ENCODE peak calls at places on chromosome 9, in six cellular contexts. One of them, this sample, is unnamed.

GRCh38 chr9:89165341-89165740 is 13.3 kb downstream of the SHC3 start:
- DNase-seq in sigmoid colon: no peak
- DNase-seq in endodermal cell: no peak
- DNase-seq in CD4-positive, CD25-positive, alpha-beta regulatory T cell: no peak
- DNase-seq in tibial artery: no peak
- DNase-seq in fibroblast of lung: no peak
- DNase-seq in this sample: no peak

GRCh38 chr9:100070071-100070470 is 28.7 kb downstream of the ERP44 start:
- DNase-seq in endodermal cell: no peak
- DNase-seq in sigmoid colon: no peak
- DNase-seq in CD4-positive, CD25-positive, alpha-beta regulatory T cell: no peak
- DNase-seq in fibroblast of lung: no peak
- DNase-seq in tibial artery: no peak
- DNase-seq in this sample: no peak

GRCh38 chr9:128921881-128922763 is 1.3 kb downstream of the PHYHD1 start:
- DNase-seq in sigmoid colon: peak; percentile 84
- DNase-seq in tibial artery: peak; percentile 83
- DNase-seq in CD4-positive, CD25-positive, alpha-beta regulatory T cell: no peak
- DNase-seq in endodermal cell: peak; percentile 92
- DNase-seq in fibroblast of lung: peak; percentile 33
- DNase-seq in this sample: no peak

GRCh38 chr9:137300607-137301085 is 1.4 kb downstream of the NRARP start:
- DNase-seq in tibial artery: no peak
- DNase-seq in fibroblast of lung: no peak
- DNase-seq in sigmoid colon: no peak
- DNase-seq in endodermal cell: peak; percentile 84
- DNase-seq in CD4-positive, CD25-positive, alpha-beta regulatory T cell: no peak
- DNase-seq in this sample: no peak

GRCh38 chr9:88387035-88387732 is 1.1 kb upstream of the SPIN1 start:
- DNase-seq in fibroblast of lung: peak; percentile 65
- DNase-seq in tibial artery: no peak
- DNase-seq in sigmoid colon: peak; percentile 69
- DNase-seq in CD4-positive, CD25-positive, alpha-beta regulatory T cell: peak; percentile 22
- DNase-seq in endodermal cell: no peak
- DNase-seq in this sample: no peak

GRCh38 chr9:9914174-9914573 is 698.6 kb downstream of the PTPRD start:
- DNase-seq in endodermal cell: peak; percentile 76
- DNase-seq in fibroblast of lung: no peak
- DNase-seq in CD4-positive, CD25-positive, alpha-beta regulatory T cell: no peak
- DNase-seq in sigmoid colon: no peak
- DNase-seq in tibial artery: no peak
- DNase-seq in this sample: no peak

GRCh38 chr9:97853844-97854695 is 1.0 kb downstream of the FOXE1 start:
- DNase-seq in fibroblast of lung: peak; percentile 25
- DNase-seq in sigmoid colon: no peak
- DNase-seq in endodermal cell: peak; percentile 87
- DNase-seq in CD4-positive, CD25-positive, alpha-beta regulatory T cell: peak; percentile 81
- DNase-seq in tibial artery: no peak
- DNase-seq in this sample: peak; percentile 59

GRCh38 chr9:127898433-127899199 is 787 bp downstream of the ST6GALNAC6 start:
- DNase-seq in endodermal cell: peak; percentile 73
- DNase-seq in tibial artery: peak; percentile 82
- DNase-seq in sigmoid colon: peak; percentile 85
- DNase-seq in fibroblast of lung: peak; percentile 91
- DNase-seq in CD4-positive, CD25-positive, alpha-beta regulatory T cell: no peak
- DNase-seq in this sample: peak; percentile 6

GRCh38 chr9:18826248-18826647 is 206.8 kb downstream of the SAXO1 start:
- DNase-seq in CD4-positive, CD25-positive, alpha-beta regulatory T cell: no peak
- DNase-seq in tibial artery: no peak
- DNase-seq in fibroblast of lung: no peak
- DNase-seq in endodermal cell: peak; percentile 63
- DNase-seq in sigmoid colon: no peak
- DNase-seq in this sample: no peak

GRCh38 chr9:2231831-2232230 is 216.7 kb downstream of the SMARCA2 start:
- DNase-seq in sigmoid colon: no peak
- DNase-seq in fibroblast of lung: peak; percentile 83
- DNase-seq in CD4-positive, CD25-positive, alpha-beta regulatory T cell: no peak
- DNase-seq in tibial artery: no peak
- DNase-seq in endodermal cell: no peak
- DNase-seq in this sample: no peak

GRCh38 chr9:30997291-30997690 is 1387.2 kb upstream of the ACO1 start:
- DNase-seq in fibroblast of lung: no peak
- DNase-seq in endodermal cell: no peak
- DNase-seq in tibial artery: no peak
- DNase-seq in CD4-positive, CD25-positive, alpha-beta regulatory T cell: no peak
- DNase-seq in sigmoid colon: no peak
- DNase-seq in this sample: no peak

GRCh38 chr9:101453776-101454570 is 18.4 kb upstream of the ALDOB start:
- DNase-seq in tibial artery: no peak
- DNase-seq in sigmoid colon: no peak
- DNase-seq in CD4-positive, CD25-positive, alpha-beta regulatory T cell: no peak
- DNase-seq in fibroblast of lung: no peak
- DNase-seq in endodermal cell: no peak
- DNase-seq in this sample: no peak

GRCh38 chr9:86454701-86455402 is 100.6 kb upstream of the TUT7 start:
- DNase-seq in CD4-positive, CD25-positive, alpha-beta regulatory T cell: no peak
- DNase-seq in sigmoid colon: no peak
- DNase-seq in endodermal cell: no peak
- DNase-seq in fibroblast of lung: peak; percentile 59
- DNase-seq in tibial artery: no peak
- DNase-seq in this sample: no peak

GRCh38 chr9:122225323-122226141 is 3.2 kb downstream of the LHX6 start:
- DNase-seq in fibroblast of lung: no peak
- DNase-seq in tibial artery: no peak
- DNase-seq in CD4-positive, CD25-positive, alpha-beta regulatory T cell: no peak
- DNase-seq in endodermal cell: no peak
- DNase-seq in sigmoid colon: no peak
- DNase-seq in this sample: no peak

DNA sequence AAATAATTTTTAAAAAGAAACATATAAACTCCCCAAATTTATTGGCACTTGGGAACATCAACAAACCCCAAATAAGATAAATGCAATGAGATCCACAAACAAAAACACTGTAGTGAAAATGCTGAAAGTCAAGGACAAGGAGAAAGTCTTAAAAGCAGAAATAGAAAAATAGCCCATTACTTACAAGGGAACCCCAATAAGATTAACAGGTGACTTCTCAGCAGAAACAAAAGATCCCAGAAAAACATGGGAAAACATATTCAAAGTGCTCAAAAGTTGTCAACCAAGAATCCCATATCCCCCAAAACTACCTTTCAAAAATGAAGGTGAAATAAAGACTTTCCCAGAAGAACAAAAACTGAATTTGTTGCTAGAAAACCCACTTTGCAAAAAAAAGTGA is 40.0 kb downstream of the FANCC start:
- DNase-seq in endodermal cell: no peak
- DNase-seq in CD4-positive, CD25-positive, alpha-beta regulatory T cell: no peak
- DNase-seq in fibroblast of lung: no peak
- DNase-seq in sigmoid colon: no peak
- DNase-seq in tibial artery: no peak
- DNase-seq in this sample: no peak
- H3K9me3 ChIP-seq in endodermal cell: peaks cover 13% of the 10 kb centered on the region
- H3K9me3 ChIP-seq in CD4-positive, CD25-positive, alpha-beta regulatory T cell: peaks cover 16% of the 10 kb centered on the region
- H3K9me3 ChIP-seq in fibroblast of lung: no peaks in the 10 kb centered on the region
- H3K9me3 ChIP-seq in sigmoid colon: no peaks in the 10 kb centered on the region
- H3K9me3 ChIP-seq in tibial artery: peaks cover 17% of the 10 kb centered on the region
- H3K9me3 ChIP-seq in this sample: peaks cover 7% of the 10 kb centered on the region

DNA sequence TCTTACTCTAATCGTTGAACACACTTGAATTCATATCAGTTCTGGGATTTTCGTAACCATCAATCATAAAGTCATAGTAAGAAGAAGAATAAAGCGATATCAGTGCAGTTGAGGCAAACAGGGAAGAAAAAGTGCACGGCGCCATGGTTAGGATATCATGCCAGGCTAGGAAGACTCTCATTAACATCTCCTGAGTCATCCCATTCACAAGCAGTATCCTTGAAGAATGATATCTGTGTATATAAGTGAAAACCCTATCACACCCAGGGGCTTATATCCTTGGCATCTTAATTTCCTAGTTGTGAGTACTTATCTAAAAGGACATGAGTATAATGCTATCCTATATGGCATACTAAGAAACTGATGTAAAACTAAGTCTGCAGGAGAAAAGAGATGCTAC is 38.6 kb downstream of the NFIB start:
- DNase-seq in fibroblast of lung: peak; percentile 57
- DNase-seq in tibial artery: no peak
- DNase-seq in CD4-positive, CD25-positive, alpha-beta regulatory T cell: no peak
- DNase-seq in sigmoid colon: no peak
- DNase-seq in endodermal cell: no peak
- DNase-seq in this sample: no peak
- H3K27ac ChIP-seq in fibroblast of lung: no peak overlapping the region
- H3K27ac ChIP-seq in tibial artery: no peak overlapping the region
- H3K27ac ChIP-seq in CD4-positive, CD25-positive, alpha-beta regulatory T cell: no peak overlapping the region
- H3K27ac ChIP-seq in sigmoid colon: no peak overlapping the region
- H3K27ac ChIP-seq in endodermal cell: no peak overlapping the region
- H3K27ac ChIP-seq in this sample: no peak overlapping the region

GRCh38 chr9:114417511-114417910 is 29.7 kb upstream of the AKNA start:
- DNase-seq in fibroblast of lung: peak; percentile 87
- DNase-seq in sigmoid colon: no peak
- DNase-seq in CD4-positive, CD25-positive, alpha-beta regulatory T cell: no peak
- DNase-seq in tibial artery: no peak
- DNase-seq in endodermal cell: no peak
- DNase-seq in this sample: no peak
- H3K9me3 ChIP-seq in fibroblast of lung: no peaks in the 10 kb centered on the region
- H3K9me3 ChIP-seq in sigmoid colon: no peaks in the 10 kb centered on the region
- H3K9me3 ChIP-seq in CD4-positive, CD25-positive, alpha-beta regulatory T cell: no peaks in the 10 kb centered on the region
- H3K9me3 ChIP-seq in tibial artery: no peaks in the 10 kb centered on the region
- H3K9me3 ChIP-seq in endodermal cell: no peaks in the 10 kb centered on the region
- H3K9me3 ChIP-seq in this sample: no peaks in the 10 kb centered on the region

DNA sequence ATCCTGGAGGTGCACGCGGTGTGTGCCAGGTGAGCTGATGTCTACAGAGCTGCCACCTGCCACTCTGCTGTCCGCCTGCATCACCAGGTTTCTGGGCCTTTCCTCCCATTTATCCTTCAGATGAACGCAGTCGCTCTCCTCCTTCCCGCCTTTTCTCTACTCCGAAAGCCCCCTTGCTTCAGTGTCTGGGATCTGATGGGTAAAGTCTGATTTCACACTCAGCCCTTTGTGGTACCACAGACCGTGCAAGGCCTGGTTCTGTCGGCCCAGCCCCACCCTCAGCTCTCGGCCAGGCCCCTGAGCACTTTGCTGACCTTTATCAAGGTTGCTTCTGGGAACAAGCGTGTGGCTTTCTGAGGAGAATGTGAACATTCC is 32.5 kb downstream of the GLT6D1 start:
- DNase-seq in endodermal cell: no peak
- DNase-seq in CD4-positive, CD25-positive, alpha-beta regulatory T cell: no peak
- DNase-seq in tibial artery: no peak
- DNase-seq in sigmoid colon: peak; percentile 20
- DNase-seq in fibroblast of lung: no peak
- DNase-seq in this sample: no peak
- H3K27ac ChIP-seq in endodermal cell: no peak overlapping the region
- H3K27ac ChIP-seq in CD4-positive, CD25-positive, alpha-beta regulatory T cell: no peak overlapping the region
- H3K27ac ChIP-seq in tibial artery: no peak overlapping the region
- H3K27ac ChIP-seq in sigmoid colon: no peak overlapping the region
- H3K27ac ChIP-seq in fibroblast of lung: no peak overlapping the region
- H3K27ac ChIP-seq in this sample: no peak overlapping the region

DNA sequence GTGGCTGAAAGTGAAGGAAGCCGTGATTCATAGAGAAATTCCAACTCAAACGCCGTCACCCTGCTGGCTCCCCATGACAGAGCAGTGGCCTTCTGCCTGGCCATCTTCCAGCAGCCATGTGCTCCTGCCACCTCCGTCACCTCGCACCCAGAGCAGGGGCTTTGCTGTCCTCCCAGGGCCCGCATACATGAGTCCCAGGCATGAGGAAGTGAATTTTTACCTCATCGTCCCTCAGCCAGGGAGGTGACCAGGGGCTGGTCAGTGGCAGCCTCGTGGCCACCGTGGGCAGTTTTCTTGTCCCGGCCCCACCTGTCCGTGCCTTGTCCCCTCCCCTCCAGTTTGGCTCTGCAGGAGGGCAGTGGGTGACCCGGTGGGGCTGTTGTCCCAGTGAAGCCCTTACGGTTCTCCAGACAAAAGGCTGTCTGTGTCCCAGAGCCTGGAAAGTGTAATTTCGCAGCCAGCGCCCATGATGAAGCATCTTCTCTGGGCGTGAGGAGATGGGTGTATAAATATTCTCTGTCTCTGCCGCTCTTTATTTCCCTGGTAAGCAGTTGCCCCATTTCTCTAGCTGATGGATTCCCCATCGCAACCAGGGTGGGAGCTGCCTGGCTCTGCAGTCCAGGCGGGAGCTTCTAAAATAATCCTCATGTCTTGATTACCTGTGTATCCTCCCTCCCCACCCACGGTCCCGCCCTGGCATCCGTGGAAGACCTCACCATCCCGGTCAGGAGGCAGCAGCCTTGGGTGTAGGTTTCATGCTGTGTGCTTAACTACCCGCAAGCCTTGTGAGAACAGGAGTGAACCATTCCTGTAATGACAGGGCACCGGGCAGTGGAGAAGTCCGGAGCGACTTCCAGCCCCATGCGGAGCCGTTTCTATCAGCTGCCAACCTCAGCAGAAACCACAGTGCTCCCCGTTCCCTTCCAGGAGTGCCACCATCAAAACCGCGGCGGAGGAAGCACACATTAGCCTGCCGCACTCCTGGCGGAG is 123.8 kb upstream of the LMX1B start:
- DNase-seq in CD4-positive, CD25-positive, alpha-beta regulatory T cell: no peak
- DNase-seq in fibroblast of lung: no peak
- DNase-seq in sigmoid colon: no peak
- DNase-seq in tibial artery: no peak
- DNase-seq in endodermal cell: peak; percentile 69
- DNase-seq in this sample: no peak
- H3K9me3 ChIP-seq in CD4-positive, CD25-positive, alpha-beta regulatory T cell: no peaks in the 10 kb centered on the region
- H3K9me3 ChIP-seq in fibroblast of lung: no peaks in the 10 kb centered on the region
- H3K9me3 ChIP-seq in sigmoid colon: no peaks in the 10 kb centered on the region
- H3K9me3 ChIP-seq in tibial artery: no peaks in the 10 kb centered on the region
- H3K9me3 ChIP-seq in endodermal cell: no peaks in the 10 kb centered on the region
- H3K9me3 ChIP-seq in this sample: no peaks in the 10 kb centered on the region

DNA sequence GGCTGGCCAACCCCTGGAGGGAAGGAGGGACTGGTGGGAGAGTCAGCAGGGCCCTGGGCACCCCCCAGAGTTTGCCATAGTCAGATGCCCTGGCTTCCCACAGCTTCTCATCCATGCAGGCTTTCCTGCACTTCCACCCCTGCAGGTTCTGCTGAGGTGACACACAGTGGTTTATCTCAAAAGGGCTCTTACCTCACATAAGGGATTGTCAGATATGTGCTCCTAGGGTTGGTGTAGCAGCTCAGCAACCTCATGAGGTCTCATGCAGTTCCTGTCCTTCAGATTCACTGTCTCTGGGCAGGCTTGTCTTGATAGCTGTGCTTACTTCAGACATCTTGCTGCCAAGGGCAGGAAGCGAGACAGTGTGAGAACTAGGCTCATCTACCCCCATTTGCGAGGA is 143.4 kb downstream of the KDM4C start:
- DNase-seq in CD4-positive, CD25-positive, alpha-beta regulatory T cell: peak; percentile 29
- DNase-seq in fibroblast of lung: no peak
- DNase-seq in endodermal cell: peak; percentile 60
- DNase-seq in tibial artery: no peak
- DNase-seq in sigmoid colon: no peak
- DNase-seq in this sample: no peak
- H3K27ac ChIP-seq in CD4-positive, CD25-positive, alpha-beta regulatory T cell: no peak overlapping the region
- H3K27ac ChIP-seq in fibroblast of lung: no peak overlapping the region
- H3K27ac ChIP-seq in endodermal cell: no peak overlapping the region
- H3K27ac ChIP-seq in tibial artery: no peak overlapping the region
- H3K27ac ChIP-seq in sigmoid colon: no peak overlapping the region
- H3K27ac ChIP-seq in this sample: no peak overlapping the region

This sample was measured in naive thymus-derived CD4-positive, alpha-beta T cell.